ENCODE peak calls at places on chromosomes 4 and X, in seven cellular contexts. One of them, this sample, is unnamed.

GRCh38 chr4:80124246-80125211 is 51.5 kb upstream of the ANTXR2 start:
- DNase-seq in NCI-H774: no peak
- DNase-seq in fibroblast of pulmonary artery: no peak
- DNase-seq in NCI-H187: no peak
- DNase-seq in CD4-positive, alpha-beta T cell: no peak
- DNase-seq in RPMI7951: no peak
- DNase-seq in NCI-H1417: no peak
- DNase-seq in this sample: no peak

GRCh38 chrX:74451450-74452198 is 30.3 kb downstream of the SLC16A2 start:
- DNase-seq in NCI-H774: no peak
- DNase-seq in fibroblast of pulmonary artery: no peak
- DNase-seq in NCI-H187: no peak
- DNase-seq in CD4-positive, alpha-beta T cell: no peak
- DNase-seq in RPMI7951: no peak
- DNase-seq in NCI-H1417: no peak
- DNase-seq in this sample: no peak

GRCh38 chr4:649293-649625 is 23.9 kb downstream of the PDE6B start:
- DNase-seq in NCI-H774: no peak
- DNase-seq in fibroblast of pulmonary artery: no peak
- DNase-seq in NCI-H187: no peak
- DNase-seq in CD4-positive, alpha-beta T cell: no peak
- DNase-seq in RPMI7951: no peak
- DNase-seq in NCI-H1417: no peak
- DNase-seq in this sample: peak

GRCh38 chr4:2172627-2173231 is 69.2 kb downstream of the HAUS3 start:
- DNase-seq in NCI-H774: no peak
- DNase-seq in fibroblast of pulmonary artery: no peak
- DNase-seq in NCI-H187: no peak
- DNase-seq in CD4-positive, alpha-beta T cell: no peak
- DNase-seq in RPMI7951: no peak
- DNase-seq in NCI-H1417: no peak
- DNase-seq in this sample: no peak

GRCh38 chrX:119228506-119229290 is 7.4 kb upstream of the PGRMC1 start:
- DNase-seq in NCI-H774: no peak
- DNase-seq in fibroblast of pulmonary artery: peak
- DNase-seq in NCI-H187: no peak
- DNase-seq in CD4-positive, alpha-beta T cell: no peak
- DNase-seq in RPMI7951: peak
- DNase-seq in NCI-H1417: no peak
- DNase-seq in this sample: no peak

GRCh38 chr4:33255507-33255906 is 2535.3 kb downstream of the PCDH7 start:
- DNase-seq in NCI-H774: no peak
- DNase-seq in fibroblast of pulmonary artery: no peak
- DNase-seq in NCI-H187: no peak
- DNase-seq in CD4-positive, alpha-beta T cell: no peak
- DNase-seq in RPMI7951: no peak
- DNase-seq in NCI-H1417: no peak
- DNase-seq in this sample: no peak

GRCh38 chr4:113013746-113014145 is 35.7 kb upstream of the ANK2 start:
- DNase-seq in NCI-H774: no peak
- DNase-seq in fibroblast of pulmonary artery: peak
- DNase-seq in NCI-H187: no peak
- DNase-seq in CD4-positive, alpha-beta T cell: no peak
- DNase-seq in RPMI7951: no peak
- DNase-seq in NCI-H1417: no peak
- DNase-seq in this sample: no peak

GRCh38 chr4:2662598-2662997 is 93.5 kb downstream of the TNIP2 start:
- DNase-seq in NCI-H774: no peak
- DNase-seq in fibroblast of pulmonary artery: peak
- DNase-seq in NCI-H187: no peak
- DNase-seq in CD4-positive, alpha-beta T cell: no peak
- DNase-seq in RPMI7951: peak
- DNase-seq in NCI-H1417: no peak
- DNase-seq in this sample: no peak

GRCh38 chrX:150352581-150352980 is 10.5 kb upstream of the MAMLD1 start:
- DNase-seq in NCI-H774: no peak
- DNase-seq in fibroblast of pulmonary artery: peak
- DNase-seq in NCI-H187: no peak
- DNase-seq in CD4-positive, alpha-beta T cell: no peak
- DNase-seq in RPMI7951: peak
- DNase-seq in NCI-H1417: no peak
- DNase-seq in this sample: no peak

GRCh38 chrX:22159071-22159470 is 113.6 kb upstream of the CBLL2 start:
- DNase-seq in NCI-H774: no peak
- DNase-seq in fibroblast of pulmonary artery: peak
- DNase-seq in NCI-H187: no peak
- DNase-seq in CD4-positive, alpha-beta T cell: no peak
- DNase-seq in RPMI7951: peak
- DNase-seq in NCI-H1417: no peak
- DNase-seq in this sample: no peak

GRCh38 chr4:110959041-110959643 is 336.3 kb upstream of the PITX2 start:
- DNase-seq in NCI-H774: no peak
- DNase-seq in fibroblast of pulmonary artery: peak
- DNase-seq in NCI-H187: no peak
- DNase-seq in CD4-positive, alpha-beta T cell: no peak
- DNase-seq in RPMI7951: no peak
- DNase-seq in NCI-H1417: no peak
- DNase-seq in this sample: no peak

GRCh38 chr4:120084327-120084726 is 17.7 kb upstream of the MAD2L1 start:
- DNase-seq in NCI-H774: no peak
- DNase-seq in fibroblast of pulmonary artery: no peak
- DNase-seq in NCI-H187: no peak
- DNase-seq in CD4-positive, alpha-beta T cell: no peak
- DNase-seq in RPMI7951: no peak
- DNase-seq in NCI-H1417: no peak
- DNase-seq in this sample: no peak